ENCODE peak calls at places on chromosomes 2 and 18, in ten cellular contexts. O, J, U, D, M, W, R, V, A and X are unnamed samples.

GRCh38 chr2:27763907-27764267 is 7.6 kb upstream of the MRPL33 start:
- DNase-seq in V (no peak), R (no peak), J (no peak), M (no peak), A (no peak), D (no peak), W (no peak), U (no peak), O (no peak), X (no peak)

GRCh38 chr2:226893206-226893605 is 57.4 kb downstream of the RHBDD1 start:
- DNase-seq in R (no peak), M (no peak), V (no peak), U (no peak), W (peak), O (no peak), A (no peak), D (no peak), J (no peak), X (no peak)

GRCh38 chr2:190149942-190150341 is 87.4 kb upstream of the MSTN start:
- DNase-seq in R (no peak), A (no peak), M (no peak), D (no peak), V (no peak), U (peak), O (no peak), W (no peak), J (no peak), X (no peak)

GRCh38 chr2:9430316-9431293 is 7.2 kb downstream of the CPSF3 start:
- DNase-seq in A (no peak), J (no peak), D (no peak), W (peak), V (no peak), M (no peak), O (no peak), U (no peak), R (no peak), X (no peak)

GRCh38 chr2:52956766-52957165 is 810.8 kb upstream of the CHAC2 start:
- DNase-seq in J (no peak), U (no peak), R (no peak), D (no peak), A (no peak), W (no peak), V (no peak), O (no peak), M (no peak), X (no peak)

GRCh38 chr2:151999058-151999457 is 99.8 kb downstream of the CACNB4 start:
- DNase-seq in A (peak), R (no peak), M (peak), U (peak), O (no peak), J (peak), W (peak), D (peak), V (peak), X (peak)

GRCh38 chr2:142734770-142735169 is 142.7 kb upstream of the KYNU start:
- DNase-seq in R (no peak), O (no peak), A (no peak), D (no peak), W (no peak), M (no peak), U (no peak), V (no peak), J (no peak), X (no peak)

GRCh38 chr2:200702646-200703118 is 109.0 kb upstream of the BZW1 start:
- DNase-seq in W (no peak), J (no peak), V (no peak), O (no peak), A (no peak), R (no peak), U (no peak), M (no peak), D (no peak), X (no peak)

GRCh38 chr2:47631840-47632398 is 151.0 kb upstream of the MSH6 start:
- DNase-seq in O (peak), W (peak), U (no peak), A (no peak), V (no peak), D (peak), M (peak), R (peak), J (no peak), X (no peak)

GRCh38 chr2:71886241-71886640 is 261.4 kb downstream of the CYP26B1 start:
- DNase-seq in D (no peak), A (no peak), M (no peak), R (no peak), O (no peak), W (peak), U (no peak), J (no peak), V (no peak), X (no peak)

GRCh38 chr2:157459486-157459885 is 15.6 kb upstream of the CYTIP start:
- DNase-seq in J (no peak), W (no peak), A (no peak), O (no peak), U (no peak), R (no peak), D (no peak), V (no peak), M (no peak), X (no peak)

GRCh38 chr2:139704606-139705005 is 924.4 kb upstream of the NXPH2 start:
- DNase-seq in M (no peak), W (no peak), R (no peak), U (no peak), V (no peak), A (no peak), J (no peak), O (no peak), D (no peak), X (no peak)

GRCh38 chr2:52210161-52210560 is 1178.2 kb upstream of the NRXN1 start:
- DNase-seq in J (no peak), V (no peak), O (no peak), M (no peak), W (no peak), U (no peak), D (no peak), R (no peak), A (no peak), X (no peak)

GRCh38 chr2:109384308-109385271 is 229.2 kb downstream of the SEPTIN10 start:
- DNase-seq in W (no peak), A (no peak), J (no peak), M (no peak), D (no peak), R (peak), V (no peak), U (no peak), O (no peak), X (no peak)

GRCh38 chr2:68806511-68807109 is 64.6 kb downstream of the BMP10 start:
- DNase-seq in D (no peak), U (no peak), V (no peak), O (no peak), J (no peak), M (no peak), A (no peak), R (no peak), W (peak), X (no peak)

GRCh38 chr18:54202851-54203250 is 21.6 kb downstream of the MBD2 start:
- DNase-seq in O (no peak), V (no peak), R (no peak), A (no peak), U (no peak), D (no peak), J (no peak), W (no peak), M (no peak), X (no peak)

GRCh38 chr2:12555012-12555645 is 161.6 kb upstream of the TRIB2 start:
- DNase-seq in W (peak), V (no peak), O (no peak), A (no peak), D (no peak), R (no peak), J (no peak), M (no peak), U (no peak), X (no peak)

GRCh38 chr2:232385660-232386489 is 7.3 kb downstream of the ALPP start:
- DNase-seq in A (no peak), R (no peak), J (no peak), M (no peak), D (peak), U (no peak), O (no peak), V (no peak), W (peak), X (no peak)

GRCh38 chr2:33051586-33052385 is 105.0 kb downstream of the LTBP1 start:
- DNase-seq in V (no peak), A (no peak), D (no peak), W (peak), M (no peak), O (no peak), J (no peak), U (no peak), R (no peak), X (no peak)